ENCODE peak calls at places on chromosomes 12 and 14, in eight cellular contexts. One of them, this sample, is unnamed. For H3K9me3, the result is how much of the 10 kb centered on the place peaks cover.

GRCh38 chr14:100567009-100567876 is 20.0 kb downstream of the BEGAIN start:
- DNase-seq in WERI-Rb-1: no peak
- DNase-seq in fibroblast of lung: no peak
- DNase-seq in uterus: no peak
- DNase-seq in right lobe of liver: no peak
- DNase-seq in heart right ventricle: no peak
- DNase-seq in tibial nerve: no peak
- DNase-seq in K562: no peak
- DNase-seq in this sample: no peak

GRCh38 chr14:104030958-104031357 is 54.5 kb upstream of the ASPG start:
- DNase-seq in WERI-Rb-1: peak
- DNase-seq in fibroblast of lung: no peak
- DNase-seq in uterus: no peak
- DNase-seq in right lobe of liver: no peak
- DNase-seq in heart right ventricle: no peak
- DNase-seq in tibial nerve: no peak
- DNase-seq in K562: no peak
- DNase-seq in this sample: no peak

GRCh38 chr14:88323520-88324199 is 591 bp upstream of the KCNK10 start:
- DNase-seq in WERI-Rb-1: peak
- DNase-seq in fibroblast of lung: no peak
- DNase-seq in uterus: no peak
- DNase-seq in right lobe of liver: no peak
- DNase-seq in heart right ventricle: no peak
- DNase-seq in tibial nerve: no peak
- DNase-seq in K562: no peak
- DNase-seq in this sample: no peak

GRCh38 chr12:4089147-4089606 is 184.4 kb upstream of the CCND2 start:
- DNase-seq in WERI-Rb-1: no peak
- DNase-seq in fibroblast of lung: peak
- DNase-seq in uterus: no peak
- DNase-seq in right lobe of liver: no peak
- DNase-seq in heart right ventricle: peak
- DNase-seq in tibial nerve: no peak
- DNase-seq in K562: no peak
- DNase-seq in this sample: no peak

GRCh38 chr12:54585243-54585642 is 3.2 kb downstream of the PPP1R1A start:
- DNase-seq in WERI-Rb-1: no peak
- DNase-seq in fibroblast of lung: no peak
- DNase-seq in uterus: no peak
- DNase-seq in right lobe of liver: no peak
- DNase-seq in heart right ventricle: no peak
- DNase-seq in tibial nerve: no peak
- DNase-seq in K562: no peak
- DNase-seq in this sample: no peak

GRCh38 chr14:34470319-34470718 is 8.3 kb upstream of the SPTSSA start:
- DNase-seq in WERI-Rb-1: no peak
- DNase-seq in fibroblast of lung: no peak
- DNase-seq in uterus: no peak
- DNase-seq in right lobe of liver: no peak
- DNase-seq in heart right ventricle: no peak
- DNase-seq in tibial nerve: no peak
- DNase-seq in K562: no peak
- DNase-seq in this sample: no peak

GRCh38 chr12:119446459-119446858 is 111.9 kb downstream of the CCDC60 start:
- DNase-seq in WERI-Rb-1: no peak
- DNase-seq in fibroblast of lung: no peak
- DNase-seq in uterus: no peak
- DNase-seq in right lobe of liver: no peak
- DNase-seq in heart right ventricle: no peak
- DNase-seq in tibial nerve: no peak
- DNase-seq in K562: no peak
- DNase-seq in this sample: no peak

GRCh38 chr12:108511633-108512540 is 3.2 kb upstream of the FICD start:
- DNase-seq in WERI-Rb-1: peak
- DNase-seq in fibroblast of lung: peak
- DNase-seq in uterus: peak
- DNase-seq in right lobe of liver: no peak
- DNase-seq in heart right ventricle: peak
- DNase-seq in tibial nerve: peak
- DNase-seq in K562: peak
- DNase-seq in this sample: peak

GRCh38 chr14:35921745-35922144 is 95.6 kb downstream of the BRMS1L start:
- DNase-seq in WERI-Rb-1: no peak
- DNase-seq in fibroblast of lung: no peak
- DNase-seq in uterus: no peak
- DNase-seq in right lobe of liver: no peak
- DNase-seq in heart right ventricle: no peak
- DNase-seq in tibial nerve: no peak
- DNase-seq in K562: no peak
- DNase-seq in this sample: no peak

GRCh38 chr14:76577837-76578236 is 183.4 kb upstream of the VASH1 start:
- DNase-seq in WERI-Rb-1: no peak
- DNase-seq in fibroblast of lung: no peak
- DNase-seq in uterus: no peak
- DNase-seq in right lobe of liver: no peak
- DNase-seq in heart right ventricle: no peak
- DNase-seq in tibial nerve: no peak
- DNase-seq in K562: no peak
- DNase-seq in this sample: no peak

GRCh38 chr12:1289371-1290155 is 298.5 kb downstream of the ERC1 start:
- DNase-seq in WERI-Rb-1: no peak
- DNase-seq in fibroblast of lung: no peak
- DNase-seq in uterus: no peak
- DNase-seq in right lobe of liver: no peak
- DNase-seq in heart right ventricle: no peak
- DNase-seq in tibial nerve: no peak
- DNase-seq in K562: no peak
- DNase-seq in this sample: no peak

GRCh38 chr14:93731753-93732152 is 56.5 kb downstream of the PRIMA1 start:
- DNase-seq in WERI-Rb-1: no peak
- DNase-seq in fibroblast of lung: no peak
- DNase-seq in uterus: no peak
- DNase-seq in right lobe of liver: no peak
- DNase-seq in heart right ventricle: no peak
- DNase-seq in tibial nerve: no peak
- DNase-seq in K562: no peak
- DNase-seq in this sample: no peak

GRCh38 chr14:49768301-49769121 is 558 bp downstream of the KLHDC2 start:
- DNase-seq in WERI-Rb-1: peak
- DNase-seq in fibroblast of lung: peak
- DNase-seq in uterus: peak
- DNase-seq in right lobe of liver: peak
- DNase-seq in heart right ventricle: peak
- DNase-seq in tibial nerve: no peak
- DNase-seq in K562: peak
- DNase-seq in this sample: peak

GRCh38 chr14:40855343-40855742 is 751.3 kb upstream of the LRFN5 start:
- DNase-seq in WERI-Rb-1: no peak
- DNase-seq in fibroblast of lung: no peak
- DNase-seq in uterus: no peak
- DNase-seq in right lobe of liver: no peak
- DNase-seq in heart right ventricle: no peak
- DNase-seq in tibial nerve: no peak
- DNase-seq in K562: no peak
- DNase-seq in this sample: no peak

GRCh38 chr14:65357091-65357490 is 55.4 kb upstream of the FUT8 start:
- DNase-seq in WERI-Rb-1: no peak
- DNase-seq in fibroblast of lung: no peak
- DNase-seq in uterus: no peak
- DNase-seq in right lobe of liver: no peak
- DNase-seq in heart right ventricle: peak
- DNase-seq in tibial nerve: no peak
- DNase-seq in K562: no peak
- DNase-seq in this sample: no peak

GRCh38 chr12:95546491-95546813 is 4.8 kb downstream of the USP44 start:
- DNase-seq in WERI-Rb-1: no peak
- DNase-seq in fibroblast of lung: no peak
- DNase-seq in uterus: no peak
- DNase-seq in right lobe of liver: no peak
- DNase-seq in heart right ventricle: no peak
- DNase-seq in tibial nerve: no peak
- DNase-seq in K562: no peak
- DNase-seq in this sample: no peak

GRCh38 chr12:34394211-34395055 is 372.1 kb downstream of the ALG10 start:
- DNase-seq in WERI-Rb-1: peak
- DNase-seq in fibroblast of lung: no peak
- DNase-seq in uterus: peak
- DNase-seq in right lobe of liver: peak
- DNase-seq in heart right ventricle: peak
- DNase-seq in tibial nerve: peak
- DNase-seq in K562: no peak
- DNase-seq in this sample: peak

GRCh38 chr12:34392741-34393085 is 370.4 kb downstream of the ALG10 start:
- DNase-seq in WERI-Rb-1: no peak
- DNase-seq in fibroblast of lung: no peak
- DNase-seq in uterus: no peak
- DNase-seq in right lobe of liver: no peak
- DNase-seq in heart right ventricle: no peak
- DNase-seq in tibial nerve: no peak
- DNase-seq in K562: no peak
- DNase-seq in this sample: peak

GRCh38 chr12:34393821-34394150 is 371.5 kb downstream of the ALG10 start:
- DNase-seq in WERI-Rb-1: no peak
- DNase-seq in fibroblast of lung: no peak
- DNase-seq in uterus: no peak
- DNase-seq in right lobe of liver: no peak
- DNase-seq in heart right ventricle: no peak
- DNase-seq in tibial nerve: no peak
- DNase-seq in K562: no peak
- DNase-seq in this sample: no peak

GRCh38 chr12:34391771-34392581 is 369.7 kb downstream of the ALG10 start:
- DNase-seq in WERI-Rb-1: no peak
- DNase-seq in fibroblast of lung: no peak
- DNase-seq in uterus: no peak
- DNase-seq in right lobe of liver: peak
- DNase-seq in heart right ventricle: no peak
- DNase-seq in tibial nerve: no peak
- DNase-seq in K562: peak
- DNase-seq in this sample: no peak

DNA sequence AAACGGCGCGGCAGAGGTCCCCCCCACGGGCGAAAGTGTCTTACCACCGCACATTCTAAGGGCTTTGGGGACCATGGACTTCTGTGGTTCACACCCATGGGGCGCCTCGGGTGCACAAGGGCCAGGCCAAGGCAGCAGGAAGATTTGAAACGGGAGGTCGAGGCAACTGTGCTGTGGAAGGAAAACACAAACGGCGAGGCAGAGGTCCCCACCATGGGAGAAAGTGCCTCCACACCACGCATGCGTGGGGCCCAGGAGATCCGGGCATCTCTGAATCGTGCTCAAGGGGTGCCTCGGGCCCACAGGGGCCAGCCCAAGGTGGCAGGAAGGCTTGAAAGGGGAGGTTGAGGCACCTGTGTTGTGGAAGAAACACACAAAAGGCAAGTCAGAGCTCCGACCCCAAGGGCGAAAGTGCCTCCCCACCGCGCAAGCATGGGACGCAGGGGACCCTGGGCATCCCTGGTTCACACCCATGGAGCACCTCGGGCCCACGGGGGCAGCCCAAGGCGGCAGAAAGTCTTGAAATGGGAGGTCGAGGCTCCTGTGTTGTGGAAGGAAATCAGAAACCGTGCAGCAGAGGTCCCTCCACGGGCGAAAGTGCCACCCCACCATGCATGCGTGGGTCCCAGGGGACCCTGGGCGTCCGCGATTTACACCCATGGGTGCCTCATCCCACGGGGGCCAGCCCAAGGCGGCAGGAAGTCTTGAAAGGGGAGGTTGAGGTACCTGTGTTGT is 371.0 kb downstream of the ALG10 start:
- DNase-seq in WERI-Rb-1: peak
- DNase-seq in fibroblast of lung: no peak
- DNase-seq in uterus: peak
- DNase-seq in right lobe of liver: peak
- DNase-seq in heart right ventricle: peak
- DNase-seq in tibial nerve: peak
- DNase-seq in K562: no peak
- DNase-seq in this sample: peak
- H3K9me3 ChIP-seq in WERI-Rb-1: under half
- H3K9me3 ChIP-seq in fibroblast of lung: under half
- H3K9me3 ChIP-seq in uterus: under half
- H3K9me3 ChIP-seq in right lobe of liver: under half
- H3K9me3 ChIP-seq in heart right ventricle: under half
- H3K9me3 ChIP-seq in tibial nerve: under half
- H3K9me3 ChIP-seq in K562: under half
- H3K9me3 ChIP-seq in this sample: under half

GRCh38 chr14:105947599-105947998 is 421.2 kb downstream of the TMEM121 start:
- DNase-seq in WERI-Rb-1: no peak
- DNase-seq in fibroblast of lung: no peak
- DNase-seq in uterus: no peak
- DNase-seq in right lobe of liver: no peak
- DNase-seq in heart right ventricle: no peak
- DNase-seq in tibial nerve: no peak
- DNase-seq in K562: no peak
- DNase-seq in this sample: no peak
- H3K9me3 ChIP-seq in WERI-Rb-1: under half
- H3K9me3 ChIP-seq in fibroblast of lung: under half
- H3K9me3 ChIP-seq in uterus: under half
- H3K9me3 ChIP-seq in right lobe of liver: under half
- H3K9me3 ChIP-seq in heart right ventricle: under half
- H3K9me3 ChIP-seq in tibial nerve: under half
- H3K9me3 ChIP-seq in K562: under half
- H3K9me3 ChIP-seq in this sample: under half

GRCh38 chr12:14471497-14471896 is 96.2 kb downstream of the PLBD1 start:
- DNase-seq in WERI-Rb-1: no peak
- DNase-seq in fibroblast of lung: no peak
- DNase-seq in uterus: no peak
- DNase-seq in right lobe of liver: no peak
- DNase-seq in heart right ventricle: no peak
- DNase-seq in tibial nerve: no peak
- DNase-seq in K562: no peak
- DNase-seq in this sample: no peak
- H3K9me3 ChIP-seq in WERI-Rb-1: under half
- H3K9me3 ChIP-seq in fibroblast of lung: under half
- H3K9me3 ChIP-seq in uterus: under half
- H3K9me3 ChIP-seq in right lobe of liver: under half
- H3K9me3 ChIP-seq in heart right ventricle: under half
- H3K9me3 ChIP-seq in tibial nerve: under half
- H3K9me3 ChIP-seq in K562: under half
- H3K9me3 ChIP-seq in this sample: under half

DNA sequence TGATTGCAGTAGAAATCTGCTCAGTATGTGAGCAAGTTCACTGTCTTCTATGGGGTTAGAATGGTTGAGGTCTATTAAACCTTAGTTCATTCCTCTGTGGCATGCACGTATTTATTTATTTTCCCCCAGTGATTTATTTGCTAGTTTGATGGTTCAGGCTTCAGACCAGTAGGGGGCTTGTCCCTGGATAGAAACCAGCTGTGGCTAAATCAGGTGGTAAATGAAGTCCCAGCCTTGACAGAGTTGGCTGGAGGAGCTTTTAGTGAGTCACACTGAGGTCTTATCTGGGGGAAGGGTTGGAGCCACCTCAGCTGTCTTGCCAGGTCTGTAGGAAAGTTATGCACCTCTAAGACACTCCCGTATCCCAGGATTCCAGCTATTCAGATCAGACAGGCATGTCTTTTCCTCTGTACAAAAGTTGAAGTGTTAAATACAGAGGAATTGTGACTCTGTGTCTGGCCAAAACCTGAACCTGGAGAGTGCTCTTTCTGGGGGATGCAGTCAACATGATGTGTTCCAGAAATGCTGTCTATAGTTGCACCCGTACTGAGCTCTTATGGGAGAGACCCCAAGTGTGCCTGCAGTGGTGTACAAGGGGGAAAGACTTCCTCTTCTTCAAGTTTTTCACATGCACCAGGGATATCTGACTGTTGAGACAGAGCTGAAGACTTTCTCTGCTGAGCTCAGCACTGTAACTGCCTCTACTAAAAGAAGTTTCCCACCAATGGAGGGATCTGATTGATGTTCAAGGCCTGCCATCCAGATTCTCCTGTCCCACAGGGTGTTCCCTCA is 1322.1 kb downstream of the TMEM121 start:
- DNase-seq in WERI-Rb-1: no peak
- DNase-seq in fibroblast of lung: no peak
- DNase-seq in uterus: peak
- DNase-seq in right lobe of liver: no peak
- DNase-seq in heart right ventricle: no peak
- DNase-seq in tibial nerve: no peak
- DNase-seq in K562: no peak
- DNase-seq in this sample: no peak
- H3K9me3 ChIP-seq in WERI-Rb-1: under half
- H3K9me3 ChIP-seq in fibroblast of lung: under half
- H3K9me3 ChIP-seq in uterus: under half
- H3K9me3 ChIP-seq in right lobe of liver: under half
- H3K9me3 ChIP-seq in heart right ventricle: under half
- H3K9me3 ChIP-seq in tibial nerve: under half
- H3K9me3 ChIP-seq in K562: under half
- H3K9me3 ChIP-seq in this sample: under half

This sample was measured in T-helper 17 cell.